ENCODE peak calls at places on chromosomes 6 and 20, in six cellular contexts. O, D, K, W, T and A are unnamed samples. For H3K4me1, the result is how much of the 10 kb centered on the place peaks cover.

GRCh38 chr20:35344354-35344837 is 52.2 kb upstream of the FAM83C start:
- DNase-seq in O (no peak), D (no peak), K (no peak), W (peak), T (no peak), A (no peak)

GRCh38 chr6:4395386-4395785 is 260.0 kb upstream of the ECI2 start:
- DNase-seq in O (no peak), D (no peak), K (no peak), W (no peak), T (no peak), A (no peak)

GRCh38 chr6:149043476-149044130 is 273.9 kb upstream of the TAB2 start:
- DNase-seq in O (no peak), D (no peak), K (no peak), W (no peak), T (no peak), A (no peak)

GRCh38 chr20:49851991-49852390 is 39.4 kb downstream of the SLC9A8 start:
- DNase-seq in O (no peak), D (no peak), K (no peak), W (no peak), T (no peak), A (no peak)

GRCh38 chr6:184161-184695 is 108.1 kb upstream of the DUSP22 start:
- DNase-seq in O (no peak), D (no peak), K (no peak), W (no peak), T (no peak), A (no peak)

GRCh38 chr6:116969211-116969863 is 92.3 kb downstream of the RFX6 start:
- DNase-seq in O (no peak), D (no peak), K (peak), W (peak), T (peak), A (peak)

GRCh38 chr6:118283759-118284158 is 264.3 kb upstream of the PLN start:
- DNase-seq in O (peak), D (peak), K (peak), W (peak), T (peak), A (peak)

GRCh38 chr6:148885154-148885870 is 138.5 kb downstream of the UST start:
- DNase-seq in O (no peak), D (no peak), K (no peak), W (peak), T (no peak), A (no peak)

GRCh38 chr6:6723316-6723715 is 134.8 kb downstream of the LY86 start:
- DNase-seq in O (no peak), D (no peak), K (no peak), W (no peak), T (no peak), A (no peak)

GRCh38 chr20:41363601-41364000 is 3.0 kb downstream of the EMILIN3 start:
- DNase-seq in O (no peak), D (no peak), K (no peak), W (no peak), T (no peak), A (no peak)

GRCh38 chr20:41360831-41361756 is 5.5 kb downstream of the EMILIN3 start:
- DNase-seq in O (no peak), D (no peak), K (no peak), W (no peak), T (no peak), A (no peak)

GRCh38 chr20:41364236-41364855 is 2.3 kb downstream of the EMILIN3 start:
- DNase-seq in O (no peak), D (no peak), K (no peak), W (no peak), T (no peak), A (no peak)

GRCh38 chr20:41362748-41363140 is 3.9 kb downstream of the EMILIN3 start:
- DNase-seq in O (no peak), D (no peak), K (no peak), W (no peak), T (no peak), A (no peak)

GRCh38 chr20:41361757-41362747 is 4.6 kb downstream of the EMILIN3 start:
- DNase-seq in O (no peak), D (no peak), K (no peak), W (no peak), T (peak), A (no peak)
- H3K27ac ChIP-seq in O (no peak), D (no peak), K (no peak), W (no peak), T (no peak), A (no peak)

DNA sequence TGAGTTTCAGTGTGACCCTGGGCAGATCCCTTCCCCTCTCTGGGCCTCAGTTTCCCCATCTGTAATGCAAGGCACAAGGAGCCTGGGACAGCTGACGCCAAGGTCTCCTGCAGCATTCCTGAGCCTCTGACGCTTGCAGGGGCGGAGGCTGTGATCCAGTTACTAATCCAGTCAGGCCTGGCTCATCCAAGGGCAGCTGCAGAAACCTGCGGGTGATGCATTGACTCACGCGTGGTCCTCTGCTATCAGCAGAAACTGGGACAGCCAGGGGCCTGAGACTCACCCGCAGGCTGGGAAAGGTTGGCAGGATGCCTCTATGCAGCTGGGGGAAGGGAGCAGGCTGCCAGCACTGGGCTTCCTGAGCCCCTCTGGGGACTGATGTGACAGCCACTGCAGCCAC is 65.0 kb upstream of the SIRPA start:
- DNase-seq in O (no peak), D (no peak), K (peak), W (peak), T (peak), A (peak)
- H3K4me1 ChIP-seq in O (under half), D (under half), K (under half), W (under half), T (under half), A (under half)

DNA sequence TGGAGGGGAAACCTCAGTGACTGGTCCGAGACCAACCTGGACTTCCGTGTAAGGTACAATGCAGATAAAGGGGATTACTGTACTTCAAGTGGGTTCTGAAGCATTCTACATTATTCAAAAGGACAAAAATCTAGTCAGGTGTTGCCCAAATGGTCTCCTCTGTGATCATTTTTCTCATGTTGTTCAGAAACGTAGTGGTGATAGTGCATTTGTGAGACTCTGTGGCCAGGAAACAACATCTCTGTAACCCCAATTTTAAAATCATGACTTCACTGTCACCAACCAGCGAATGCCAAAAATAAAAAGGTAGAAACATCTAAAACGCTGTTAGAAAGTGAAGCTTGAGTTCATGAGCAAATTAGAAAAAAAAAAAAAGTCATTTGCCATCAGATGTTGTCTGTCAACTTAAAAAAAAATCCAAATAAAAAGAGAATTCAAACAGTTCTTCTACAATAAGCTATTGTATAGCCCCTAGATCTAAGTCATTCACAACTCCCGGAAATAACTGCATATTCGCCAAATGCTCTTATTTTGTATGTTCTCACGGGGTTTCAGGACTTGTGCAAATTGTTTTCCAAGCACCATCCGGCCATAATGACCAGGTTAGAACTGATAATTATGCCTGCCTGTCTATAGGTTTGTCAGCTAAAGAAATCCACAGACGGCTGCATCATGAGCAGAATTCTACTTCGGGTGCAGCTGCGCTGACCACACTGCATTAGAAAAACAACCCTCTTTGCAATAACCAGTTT is 87.9 kb downstream of the HIVEP2 start:
- DNase-seq in O (peak), D (no peak), K (no peak), W (no peak), T (no peak), A (no peak)
- H3K27ac ChIP-seq in O (peak), D (peak), K (no peak), W (no peak), T (no peak), A (no peak)

GRCh38 chr6:44062105-44062770 is 65.0 kb downstream of the MRPL14 start:
- DNase-seq in O (no peak), D (no peak), K (no peak), W (no peak), T (no peak), A (no peak)
- H3K4me1 ChIP-seq in O (under half), D (under half), K (under half), W (half or more), T (under half), A (half or more)

DNA sequence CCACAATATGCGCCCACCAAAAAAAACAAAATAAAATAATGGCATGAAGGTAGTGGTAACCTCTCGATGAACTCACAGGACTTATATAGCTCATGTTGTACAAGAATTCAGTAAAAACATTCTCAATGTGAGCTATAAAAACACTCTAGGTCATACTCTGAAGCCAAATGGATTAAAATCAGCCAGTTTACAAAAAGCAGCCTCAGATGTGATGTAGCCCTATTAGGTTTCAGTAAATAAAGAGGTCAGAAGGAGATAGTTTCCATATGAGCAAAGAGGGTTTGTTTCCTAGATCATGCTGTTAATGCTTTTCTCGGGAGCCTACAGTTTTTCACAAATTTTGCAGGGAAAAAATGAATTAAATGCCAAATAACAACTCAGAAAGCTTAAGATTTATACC is 319.5 kb upstream of the HSF2 start:
- DNase-seq in O (no peak), D (no peak), K (no peak), W (no peak), T (no peak), A (no peak)
- H3K27ac ChIP-seq in O (no peak), D (no peak), K (no peak), W (no peak), T (no peak), A (no peak)

DNA sequence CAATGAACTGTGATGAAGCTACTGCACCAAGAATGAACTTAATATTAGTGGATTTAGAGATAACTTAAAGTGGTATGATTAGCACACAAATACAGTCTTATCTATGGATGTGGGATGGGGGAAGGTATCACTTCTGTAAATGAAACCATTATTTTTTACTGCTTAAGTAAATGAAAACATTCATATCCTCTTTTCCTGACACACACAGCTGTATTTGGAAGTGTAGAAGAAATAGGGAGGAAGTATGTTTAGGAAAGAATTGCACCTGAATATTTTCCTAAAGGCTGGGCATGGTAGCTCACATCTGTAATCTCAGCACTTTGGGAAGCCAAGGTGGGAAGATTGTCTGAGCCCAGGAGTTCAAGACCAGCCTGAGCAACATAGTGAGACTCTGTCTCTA is 96.8 kb downstream of the HIVEP2 start:
- DNase-seq in O (no peak), D (no peak), K (no peak), W (no peak), T (no peak), A (no peak)
- H3K4me1 ChIP-seq in O (half or more), D (half or more), K (under half), W (under half), T (under half), A (half or more)

GRCh38 chr6:107539409-107539808 is 49.5 kb downstream of the SOBP start:
- DNase-seq in O (no peak), D (no peak), K (no peak), W (peak), T (no peak), A (no peak)
- H3K27ac ChIP-seq in O (no peak), D (no peak), K (peak), W (no peak), T (no peak), A (no peak)

GRCh38 chr6:112224088-112224487 is 30.3 kb downstream of the LAMA4 start:
- DNase-seq in O (no peak), D (no peak), K (no peak), W (no peak), T (no peak), A (no peak)
- H3K4me1 ChIP-seq in O (under half), D (under half), K (under half), W (under half), T (under half), A (under half)

GRCh38 chr20:25622049-25622448 is 1.8 kb downstream of the NANP start:
- DNase-seq in O (no peak), D (no peak), K (no peak), W (no peak), T (no peak), A (no peak)

GRCh38 chr20:25622450-25623224 is 1.2 kb downstream of the NANP start:
- DNase-seq in O (no peak), D (no peak), K (no peak), W (peak), T (no peak), A (no peak)

GRCh38 chr20:25623225-25623735 is 534 bp downstream of the NANP start:
- DNase-seq in O (peak), D (peak), K (peak), W (no peak), T (no peak), A (peak)

GRCh38 chr20:25624500-25624939 is 706 bp upstream of the NANP start:
- DNase-seq in O (no peak), D (peak), K (no peak), W (no peak), T (no peak), A (no peak)

GRCh38 chr20:25623736-25624499 is at the start of gene NANP:
- DNase-seq in O (peak), D (peak), K (peak), W (peak), T (peak), A (peak)
- H3K27ac ChIP-seq in O (peak), D (peak), K (peak), W (peak), T (peak), A (peak)